ENCODE peak calls at places on chromosomes 11 and 22, in ten cellular contexts. P, E, A, G, I, Z, W, N, X and R are unnamed samples.

GRCh38 chr22:30013201-30013600 is 67.1 kb upstream of the HORMAD2 start:
- DNase-seq in Z (no peak), P (no peak), E (no peak), X (no peak), G (no peak), A (no peak), N (no peak), I (no peak), W (no peak), R (no peak)

GRCh38 chr11:45090607-45091006 is 55.8 kb upstream of the PRDM11 start:
- DNase-seq in W (no peak), A (no peak), Z (no peak), N (no peak), G (no peak), I (no peak), E (no peak), P (no peak), X (no peak), R (no peak)

GRCh38 chr22:19231986-19232385 is 53.5 kb upstream of the SLC25A1 start:
- DNase-seq in Z (no peak), E (no peak), A (no peak), P (no peak), G (no peak), N (no peak), W (no peak), X (no peak), I (no peak), R (no peak)

GRCh38 chr11:108122166-108122628 is 830 bp downstream of the ACAT1 start:
- DNase-seq in W (no peak), A (no peak), G (peak; percentile 56), E (no peak), X (no peak), Z (no peak), N (no peak), P (peak; percentile 61), I (no peak), R (no peak)

GRCh38 chr11:78492973-78493372 is 75.4 kb upstream of the GAB2 start:
- DNase-seq in P (no peak), W (no peak), E (no peak), G (no peak), A (no peak), X (no peak), N (no peak), Z (no peak), I (no peak), R (no peak)

GRCh38 chr22:38070250-38070921 is 13.2 kb downstream of the PICK1 start:
- DNase-seq in E (no peak), P (no peak), X (no peak), Z (no peak), A (no peak), N (no peak), I (no peak), G (no peak), W (no peak), R (no peak)

GRCh38 chr22:23090079-23090835 is 19.9 kb downstream of the GNAZ start:
- DNase-seq in A (no peak), I (no peak), W (no peak), E (no peak), P (no peak), X (no peak), N (no peak), G (no peak), Z (no peak), R (no peak)

GRCh38 chr22:31055322-31056159 is 25.6 kb upstream of the SMTN start:
- DNase-seq in N (peak; percentile 93), X (no peak), G (peak; percentile 99), P (peak; percentile 98), I (peak; percentile 91), Z (no peak), W (no peak), E (peak; percentile 57), A (no peak), R (no peak)

GRCh38 chr11:96155627-96156378 is 187.2 kb downstream of the MAML2 start:
- DNase-seq in Z (peak; percentile 57), G (peak; percentile 100), W (no peak), N (peak; percentile 96), A (no peak), I (peak; percentile 91), P (peak; percentile 99), X (no peak), E (peak; percentile 51), R (no peak)

GRCh38 chr11:134579709-134580634 is 167.9 kb upstream of the B3GAT1 start:
- DNase-seq in Z (no peak), A (no peak), W (no peak), I (no peak), N (no peak), P (no peak), X (no peak), E (no peak), G (no peak), R (no peak)

GRCh38 chr11:46555269-46556054 is 38.4 kb downstream of the AMBRA1 start:
- DNase-seq in X (no peak), G (no peak), P (peak; percentile 42), E (no peak), W (no peak), N (no peak), Z (no peak), A (no peak), I (no peak), R (no peak)

GRCh38 chr11:6635082-6635932 is 16.1 kb upstream of the TPP1 start:
- DNase-seq in A (no peak), W (no peak), P (peak; percentile 81), X (no peak), I (no peak), Z (no peak), G (peak; percentile 86), E (peak; percentile 75), N (no peak), R (no peak)